ENCODE peak calls at places on chromosomes 16 and 17, in four cellular contexts. Q is ovary, G is tibial nerve, E is stomach. V is an unnamed sample.

GRCh38 chr16:69087161-69087581 is 18.3 kb upstream of the HAS3 start:
- DNase-seq in Q (no peak), G (no peak), E (no peak), V (no peak)

GRCh38 chr16:31508706-31509523 is 724 bp upstream of the RUSF1 start:
- DNase-seq in E (no peak), G (no peak), Q (no peak), V (no peak)

GRCh38 chr16:14378131-14378551 is 251.9 kb downstream of the PARN start:
- DNase-seq in E (no peak), Q (no peak), G (no peak), V (no peak)

GRCh38 chr16:50425044-50425443 is 56.3 kb upstream of the BRD7 start:
- DNase-seq in E (no peak), G (no peak), Q (no peak), V (no peak)

GRCh38 chr17:2064147-2064489 is 9.2 kb downstream of the HIC1 start:
- DNase-seq in G (no peak), Q (no peak), E (no peak), V (no peak)

GRCh38 chr17:37642706-37643105 is 540 bp downstream of the DDX52 start:
- DNase-seq in E (no peak), Q (no peak), G (no peak), V (no peak)

GRCh38 chr16:80932725-80933124 is 74.0 kb downstream of the CMC2 start:
- DNase-seq in G (no peak), Q (peak; percentile 36), E (peak; percentile 28), V (peak; percentile 41)

GRCh38 chr17:41651625-41652460 is 27.5 kb upstream of the KRT17 start:
- DNase-seq in G (no peak), E (peak; percentile 89), Q (peak; percentile 37), V (peak; percentile 90)

GRCh38 chr17:15918261-15918660 is 26.7 kb upstream of the ADORA2B start:
- DNase-seq in G (no peak), Q (no peak), E (no peak), V (no peak)

GRCh38 chr17:4938670-4939553 is 934 bp downstream of the SLC25A11 start:
- DNase-seq in G (no peak), Q (no peak), E (no peak), V (no peak)

GRCh38 chr17:13601776-13602551 is at the start of gene HS3ST3A1:
- DNase-seq in Q (peak; percentile 73), E (no peak), G (no peak), V (peak; percentile 15)

GRCh38 chr16:13046422-13046821 is 145.0 kb downstream of the SHISA9 start:
- DNase-seq in G (no peak), E (no peak), Q (no peak), V (no peak)

GRCh38 chr17:9242497-9242881 is 221.2 kb downstream of the NTN1 start:
- DNase-seq in Q (peak; percentile 66), G (no peak), E (no peak), V (no peak)

GRCh38 chr16:81457326-81458133 is 12.9 kb downstream of the CMIP start:
- DNase-seq in G (no peak), E (no peak), Q (no peak), V (no peak)

GRCh38 chr17:75842411-75842810 is 1.8 kb downstream of the UNC13D start:
- DNase-seq in G (no peak), E (no peak), Q (no peak), V (no peak)

GRCh38 chr17:38967290-38967738 is at the start of gene FBXO47:
- DNase-seq in Q (peak; percentile 89), G (peak; percentile 92), E (peak; percentile 89), V (peak; percentile 86)

GRCh38 chr16:86521236-86522197 is 11.2 kb downstream of the FOXF1 start:
- DNase-seq in E (no peak), G (no peak), Q (no peak), V (no peak)

GRCh38 chr17:39213852-39214251 is 11.9 kb downstream of the STAC2 start:
- DNase-seq in Q (no peak), G (no peak), E (peak; percentile 33), V (no peak)

GRCh38 chr16:27769561-27770222 is 219.7 kb downstream of the KATNIP start:
- DNase-seq in E (no peak), G (no peak), Q (no peak), V (no peak)

GRCh38 chr16:67311607-67312449 is 14.7 kb downstream of the KCTD19 start:
- DNase-seq in Q (no peak), G (no peak), E (no peak), V (no peak)

DNA sequence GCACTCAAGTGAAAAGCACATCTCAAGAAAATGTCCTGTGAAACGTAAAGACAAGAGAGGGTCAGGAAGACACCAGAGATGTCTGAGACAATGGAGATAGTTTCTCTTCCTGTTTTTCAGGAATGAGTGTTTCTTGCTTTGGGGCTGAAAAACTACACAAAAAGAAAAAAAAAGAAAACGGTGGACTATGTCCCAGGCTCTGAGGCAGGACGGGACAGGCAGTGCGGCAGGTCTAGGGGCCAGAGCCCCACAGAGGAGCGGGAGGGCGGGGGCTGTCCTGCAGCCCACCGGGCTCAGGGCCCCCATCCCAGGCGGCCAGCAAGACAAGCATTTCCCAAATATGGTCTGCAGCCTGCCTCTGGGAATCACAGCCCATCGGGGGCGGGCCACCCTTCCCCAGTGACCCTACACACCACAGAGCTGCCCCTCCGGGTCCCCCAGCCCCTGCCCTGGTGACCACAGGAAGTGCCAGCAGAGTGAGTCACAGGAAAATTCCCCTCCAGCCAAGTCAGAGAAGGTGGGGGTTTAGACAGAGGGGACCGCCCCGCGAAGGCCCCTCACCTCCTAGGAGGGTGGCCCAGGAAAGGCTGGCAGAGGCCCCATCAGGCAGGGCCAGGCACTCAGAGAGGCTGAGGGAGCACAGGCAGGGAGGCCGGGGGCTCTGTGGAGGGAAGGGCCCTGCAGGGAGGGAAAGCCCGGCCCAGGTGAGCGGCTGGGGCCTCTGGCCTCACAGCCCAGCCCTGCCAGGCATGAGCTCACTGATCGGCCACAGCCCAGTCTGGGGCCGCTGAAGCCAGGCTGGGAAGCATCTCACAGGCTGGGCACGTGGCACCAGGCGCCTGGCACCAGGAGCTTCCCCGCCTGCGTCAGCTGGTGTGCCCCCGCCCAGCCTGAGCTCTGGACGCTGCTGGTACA is 6.3 kb downstream of the BCAR1 start:
- DNase-seq in Q (peak; percentile 84), G (peak; percentile 65), E (peak; percentile 94), V (peak; percentile 74)
- TF ChIP-seq EP300 in Q (no peak), G (peak; percentile 86), E (no peak), V (no peak)

GRCh38 chr17:79530361-79531105 is 80.3 kb downstream of the RBFOX3 start:
- DNase-seq in Q (no peak), E (no peak), G (no peak), V (no peak)
- H3K27me3 ChIP-seq in Q (no peaks in the 10 kb centered on the region), E (peaks cover 91% of the 10 kb centered on the region), G (no peaks in the 10 kb centered on the region), V (peaks cover 7% of the 10 kb centered on the region)

DNA sequence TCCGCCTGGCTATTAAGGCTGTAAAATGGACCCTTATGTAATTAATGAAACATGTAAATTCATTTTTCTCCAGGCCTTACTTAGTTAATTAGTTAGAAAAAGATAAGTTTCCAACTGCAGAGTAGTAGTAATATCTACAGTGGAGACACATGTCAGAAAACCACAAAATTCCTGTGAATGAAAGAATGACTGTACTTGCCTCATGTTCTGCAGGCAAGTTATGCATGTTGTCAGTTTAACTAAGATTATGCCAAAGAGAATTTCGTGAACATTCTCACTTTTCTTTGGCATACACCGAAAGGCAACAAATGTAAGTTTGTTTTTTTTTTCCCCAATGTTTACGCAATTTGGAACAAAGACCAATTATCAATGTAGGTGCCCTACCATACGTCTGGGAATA is 16.8 kb upstream of the CCL1 start:
- DNase-seq in Q (no peak), E (no peak), G (no peak), V (no peak)
- TF ChIP-seq EP300 in Q (no peak), E (no peak), G (no peak), V (no peak)

DNA sequence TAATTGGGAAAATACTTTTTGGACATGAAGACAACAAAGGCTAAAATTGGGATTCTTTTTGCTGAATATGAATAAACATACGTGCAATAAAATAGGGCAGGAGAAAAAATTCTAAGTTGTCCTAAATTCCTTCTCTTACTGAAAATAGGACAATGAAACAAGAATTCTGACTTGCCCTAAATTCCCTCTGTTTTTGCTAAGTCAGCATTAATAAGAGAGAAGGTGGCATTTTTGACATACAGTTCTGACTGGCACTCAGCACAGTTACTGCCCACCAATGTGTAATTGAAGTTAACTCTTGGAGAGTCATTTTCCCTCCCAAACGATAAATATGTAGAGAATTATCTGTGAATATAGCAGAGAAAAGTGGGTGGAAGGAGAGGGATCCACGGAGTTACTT is 1021.1 kb upstream of the CDH8 start:
- DNase-seq in E (no peak), G (no peak), Q (no peak), V (no peak)
- H3K27me3 ChIP-seq in E (no peaks in the 10 kb centered on the region), G (no peaks in the 10 kb centered on the region), Q (no peaks in the 10 kb centered on the region), V (no peaks in the 10 kb centered on the region)

DNA sequence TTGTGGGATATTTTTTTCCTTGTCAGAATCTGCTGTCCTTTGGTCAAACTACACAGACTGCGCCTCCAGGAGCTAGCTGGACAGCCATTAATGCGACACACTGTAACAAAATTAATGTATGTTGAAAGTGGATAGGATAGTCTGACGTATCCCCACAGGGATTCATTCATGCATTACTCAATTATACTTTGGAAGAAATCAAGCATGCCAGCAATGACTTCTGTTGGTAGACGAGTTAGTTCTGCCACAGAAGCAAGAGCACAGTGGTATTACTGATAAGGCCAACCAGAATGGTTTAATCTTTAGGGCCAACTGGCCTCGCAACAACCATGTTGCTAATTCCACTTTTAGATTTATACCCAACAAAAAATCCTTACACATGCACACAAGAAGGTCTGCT is 106.4 kb upstream of the TOB1 start:
- DNase-seq in E (no peak), Q (no peak), G (no peak), V (no peak)
- TF ChIP-seq EP300 in E (no peak), Q (no peak), G (no peak), V (no peak)

DNA sequence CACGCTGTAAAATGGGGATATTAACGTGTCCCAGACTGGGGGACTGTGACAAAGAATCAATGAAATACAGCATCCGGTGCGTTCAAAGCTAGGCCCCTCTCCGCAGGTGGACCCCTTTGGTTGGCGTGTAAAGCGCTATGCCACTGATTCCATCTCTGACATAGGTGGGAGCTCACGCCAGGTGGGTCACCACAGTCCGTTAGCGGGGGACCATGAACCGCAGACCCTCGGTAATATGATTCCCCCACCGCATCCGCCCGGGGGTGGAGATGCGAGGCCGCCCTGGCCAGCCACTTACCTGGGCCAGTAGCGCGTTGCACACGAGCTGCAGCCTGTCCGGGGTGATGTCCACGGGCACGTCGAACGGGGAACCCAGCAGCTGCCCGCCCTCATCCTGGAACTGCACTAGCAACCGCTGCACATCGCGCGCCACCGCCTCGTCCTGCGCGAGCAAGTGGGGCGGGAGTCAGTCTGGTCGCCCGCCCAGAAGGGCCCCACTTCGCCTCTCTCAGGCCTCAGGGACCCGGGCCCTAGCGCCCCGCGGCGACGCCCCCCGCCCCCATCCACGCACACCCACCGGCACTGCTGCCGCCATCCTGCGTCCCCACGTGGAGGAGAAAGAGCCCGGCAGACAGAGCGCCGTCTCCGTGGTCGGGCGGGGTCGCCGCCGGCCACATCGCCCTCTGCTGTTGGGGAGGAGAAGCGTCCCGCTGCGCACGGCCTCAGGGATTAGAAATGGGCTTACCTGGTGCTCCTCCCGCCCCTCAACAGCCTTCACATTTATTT is at the start of gene NLE1:
- DNase-seq in E (peak; percentile 81), G (peak; percentile 35), Q (peak; percentile 79), V (peak; percentile 84)
- H3K27me3 ChIP-seq in E (no peaks in the 10 kb centered on the region), G (no peaks in the 10 kb centered on the region), Q (no peaks in the 10 kb centered on the region), V (no peaks in the 10 kb centered on the region)

V was measured in transverse colon.